ENCODE peak calls at places on chromosomes 2 and 18, in six cellular contexts. F, I, H, S, M and A are unnamed samples.

GRCh38 chr2:20630967-20631366 is 19.9 kb downstream of the HS1BP3 start:
- DNase-seq in F (no peak), I (no peak), H (no peak), S (no peak), M (no peak), A (no peak)

GRCh38 chr18:56889621-56890020 is 238.5 kb downstream of the WDR7 start:
- DNase-seq in F (no peak), I (no peak), H (no peak), S (no peak), M (peak; percentile 10), A (no peak)

GRCh38 chr2:120894936-120895335 is 159.3 kb downstream of the GLI2 start:
- DNase-seq in F (no peak), I (no peak), H (no peak), S (no peak), M (no peak), A (no peak)

GRCh38 chr2:181104512-181105121 is 124.2 kb downstream of the UBE2E3 start:
- DNase-seq in F (peak; percentile 24), I (no peak), H (peak; percentile 48), S (peak; percentile 56), M (peak; percentile 72), A (peak; percentile 11)

GRCh38 chr2:228987441-228988155 is 283.5 kb downstream of the PID1 start:
- DNase-seq in F (no peak), I (no peak), H (no peak), S (no peak), M (no peak), A (no peak)

GRCh38 chr2:238117199-238118154 is 17.3 kb downstream of the ESPNL start:
- DNase-seq in F (no peak), I (no peak), H (peak; percentile 63), S (no peak), M (no peak), A (no peak)

GRCh38 chr2:60296219-60296955 is 257.1 kb downstream of the BCL11A start:
- DNase-seq in F (no peak), I (no peak), H (no peak), S (no peak), M (no peak), A (no peak)

GRCh38 chr2:62118160-62118559 is 77.8 kb upstream of the B3GNT2 start:
- DNase-seq in F (no peak), I (no peak), H (no peak), S (no peak), M (peak; percentile 24), A (no peak)

GRCh38 chr2:232333361-232334135 is 45.0 kb upstream of the ALPP start:
- DNase-seq in F (peak; percentile 20), I (peak; percentile 40), H (peak; percentile 73), S (no peak), M (peak; percentile 52), A (no peak)

GRCh38 chr18:69469444-69469919 is 68.8 kb downstream of the DOK6 start:
- DNase-seq in F (no peak), I (no peak), H (no peak), S (peak; percentile 23), M (peak; percentile 77), A (peak; percentile 18)

GRCh38 chr18:23528580-23529472 is 25.5 kb downstream of the RMC1 start:
- DNase-seq in F (no peak), I (no peak), H (peak; percentile 43), S (no peak), M (peak; percentile 15), A (no peak)

GRCh38 chr2:69773201-69773600 is 31.3 kb downstream of the ANXA4 start:
- DNase-seq in F (no peak), I (no peak), H (peak; percentile 66), S (no peak), M (no peak), A (no peak)

GRCh38 chr2:166373105-166373504 is 2.6 kb downstream of the SCN9A start:
- DNase-seq in F (no peak), I (no peak), H (no peak), S (no peak), M (peak; percentile 15), A (no peak)

GRCh38 chr18:12659904-12660605 is 2.1 kb upstream of the SPIRE1 start:
- DNase-seq in F (peak; percentile 45), I (peak; percentile 66), H (peak; percentile 44), S (peak; percentile 54), M (peak; percentile 54), A (no peak)

GRCh38 chr2:182831097-182831496 is 35.3 kb downstream of the FRZB start:
- DNase-seq in F (no peak), I (no peak), H (no peak), S (no peak), M (no peak), A (no peak)

GRCh38 chr2:72361516-72361915 is 213.9 kb upstream of the CYP26B1 start:
- DNase-seq in F (no peak), I (no peak), H (no peak), S (no peak), M (no peak), A (no peak)

GRCh38 chr2:112637289-112637660 is 8.5 kb upstream of the SLC20A1 start:
- DNase-seq in F (no peak), I (no peak), H (no peak), S (no peak), M (no peak), A (no peak)

GRCh38 chr2:104853401-104853925 is 452 bp upstream of the POU3F3 start:
- DNase-seq in F (no peak), I (no peak), H (no peak), S (no peak), M (no peak), A (no peak)

GRCh38 chr2:19725392-19725791 is 176.4 kb downstream of the TTC32 start:
- DNase-seq in F (no peak), I (no peak), H (no peak), S (no peak), M (no peak), A (no peak)

GRCh38 chr2:94762600-94762999 is 108.6 kb upstream of the TEKT4 start:
- DNase-seq in F (no peak), I (no peak), H (no peak), S (no peak), M (no peak), A (no peak)

GRCh38 chr2:142176941-142177340 is 46.1 kb upstream of the LRP1B start:
- DNase-seq in F (no peak), I (no peak), H (no peak), S (no peak), M (no peak), A (no peak)

GRCh38 chr2:227310756-227311110 is 14.3 kb upstream of the MFF start:
- DNase-seq in F (no peak), I (no peak), H (peak; percentile 61), S (no peak), M (peak; percentile 32), A (no peak)

GRCh38 chr2:201432038-201432437 is 19.2 kb downstream of the TRAK2 start:
- DNase-seq in F (no peak), I (no peak), H (peak; percentile 53), S (peak; percentile 39), M (no peak), A (no peak)

GRCh38 chr2:8544786-8545631 is 136.8 kb upstream of the ID2 start:
- DNase-seq in F (no peak), I (peak; percentile 91), H (no peak), S (peak; percentile 67), M (no peak), A (peak; percentile 80)

GRCh38 chr18:13872373-13872772 is 43.0 kb downstream of the MC2R start:
- DNase-seq in F (no peak), I (no peak), H (no peak), S (no peak), M (no peak), A (no peak)

GRCh38 chr18:13874558-13874957 is 40.8 kb downstream of the MC2R start:
- DNase-seq in F (no peak), I (no peak), H (no peak), S (no peak), M (no peak), A (no peak)

GRCh38 chr18:13871701-13872100 is 43.6 kb downstream of the MC2R start:
- DNase-seq in F (no peak), I (no peak), H (no peak), S (no peak), M (no peak), A (no peak)

GRCh38 chr18:13872932-13873331 is 42.4 kb downstream of the MC2R start:
- DNase-seq in F (no peak), I (no peak), H (no peak), S (no peak), M (peak; percentile 20), A (no peak)

GRCh38 chr18:13868501-13869271 is 44.7 kb downstream of the MC5R start:
- DNase-seq in F (peak; percentile 6), I (no peak), H (no peak), S (no peak), M (peak; percentile 19), A (no peak)
- H3K4me3 ChIP-seq in F (no peak overlapping the region), I (no peak overlapping the region), H (no peak overlapping the region), S (no peak overlapping the region), M (no peak overlapping the region), A (no peak overlapping the region)

GRCh38 chr2:224034027-224034426 is 5.1 kb downstream of the SERPINE2 start:
- DNase-seq in F (no peak), I (no peak), H (no peak), S (no peak), M (no peak), A (no peak)

GRCh38 chr2:224033601-224034000 is 5.5 kb downstream of the SERPINE2 start:
- DNase-seq in F (no peak), I (no peak), H (no peak), S (no peak), M (no peak), A (no peak)

GRCh38 chr2:224029876-224030275 is 9.2 kb downstream of the SERPINE2 start:
- DNase-seq in F (no peak), I (no peak), H (peak; percentile 53), S (no peak), M (no peak), A (no peak)

GRCh38 chr2:224032283-224032682 is 6.8 kb downstream of the SERPINE2 start:
- DNase-seq in F (no peak), I (no peak), H (no peak), S (no peak), M (no peak), A (no peak)

DNA sequence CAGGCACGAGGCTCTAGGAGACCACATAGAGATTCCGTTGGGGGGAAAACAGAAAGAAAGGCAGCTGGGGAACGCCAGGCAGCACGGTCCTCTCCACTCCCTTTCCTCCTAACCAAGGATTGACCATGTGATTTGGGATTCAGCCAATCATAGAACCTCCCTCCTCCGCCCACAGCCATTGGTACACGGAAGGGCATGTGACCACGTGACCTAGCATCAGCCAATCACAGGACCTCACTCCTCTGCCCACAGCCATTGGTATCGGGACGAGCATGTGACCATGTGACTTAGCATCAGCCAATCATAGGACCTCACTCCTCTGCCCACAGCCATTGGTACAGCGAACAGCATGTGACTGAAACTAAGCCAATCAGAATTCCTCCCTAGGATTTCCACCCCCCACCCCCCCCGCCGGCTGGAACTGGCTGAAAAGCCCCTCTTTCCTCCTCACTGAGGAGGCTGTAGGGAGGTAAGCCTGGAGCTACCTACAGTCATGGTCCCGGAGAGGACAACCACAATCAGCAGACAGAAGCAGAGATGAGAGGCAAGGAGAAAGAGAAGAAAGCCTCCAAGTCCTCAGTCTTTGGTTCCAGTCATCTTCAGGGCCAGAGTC is 7.6 kb downstream of the SERPINE2 start:
- DNase-seq in F (no peak), I (no peak), H (no peak), S (no peak), M (peak; percentile 91), A (no peak)
- H3K4me1 ChIP-seq in F (peaks cover 16% of the 10 kb centered on the region), I (no peaks in the 10 kb centered on the region), H (peaks cover 10% of the 10 kb centered on the region), S (peaks cover 9% of the 10 kb centered on the region), M (peaks cover 29% of the 10 kb centered on the region), A (no peaks in the 10 kb centered on the region)

GRCh38 chr2:42334220-42334619 is 26.8 kb downstream of the COX7A2L start:
- DNase-seq in F (no peak), I (no peak), H (no peak), S (no peak), M (no peak), A (no peak)
- H3K36me3 ChIP-seq in F (peaks cover 96% of the 10 kb centered on the region), I (no peaks in the 10 kb centered on the region), H (peaks cover 9% of the 10 kb centered on the region), S (peaks cover 42% of the 10 kb centered on the region), M (peaks cover 16% of the 10 kb centered on the region), A (peaks cover 67% of the 10 kb centered on the region)

GRCh38 chr2:173298536-173299097 is 56.1 kb upstream of the CDCA7 start:
- DNase-seq in F (no peak), I (no peak), H (no peak), S (no peak), M (peak; percentile 38), A (no peak)
- H3K4me3 ChIP-seq in F (no peak overlapping the region), I (no peak overlapping the region), H (no peak overlapping the region), S (no peak overlapping the region), M (peak overlapping the region; percentile 15), A (no peak overlapping the region)